ENCODE peak calls at places on chromosome 3, in seven cellular contexts. C is K562, N is ovary, U is MM.1S, K is OCI-LY7, Z is endothelial cell of umbilical vein, L is breast epithelium. W is an unnamed sample.

GRCh38 chr3:54213910-54214309 is 91.6 kb downstream of the CACNA2D3 start:
- DNase-seq in K (no peak), Z (no peak), C (no peak), U (no peak), N (no peak), L (no peak), W (no peak)

GRCh38 chr3:4593014-4593413 is 99.9 kb downstream of the ITPR1 start:
- DNase-seq in C (no peak), N (no peak), K (no peak), L (no peak), U (no peak), Z (no peak), W (no peak)

GRCh38 chr3:52487788-52488691 is 7.1 kb upstream of the STAB1 start:
- DNase-seq in U (no peak), K (no peak), N (no peak), Z (no peak), L (no peak), C (no peak), W (no peak)

GRCh38 chr3:144380832-144381231 is 409.2 kb downstream of the DIPK2A start:
- DNase-seq in N (no peak), L (no peak), C (no peak), K (no peak), Z (no peak), U (no peak), W (no peak)

GRCh38 chr3:23116041-23116440 is 87.1 kb upstream of the UBE2E2 start:
- DNase-seq in L (no peak), U (no peak), N (no peak), C (no peak), Z (no peak), K (no peak), W (no peak)

GRCh38 chr3:47202542-47202941 is 38.6 kb upstream of the SETD2 start:
- DNase-seq in C (no peak), L (no peak), U (no peak), K (no peak), N (no peak), Z (no peak), W (no peak)

GRCh38 chr3:10555263-10555662 is 49.9 kb upstream of the ATP2B2 start:
- DNase-seq in U (no peak), L (no peak), N (no peak), K (no peak), Z (no peak), C (no peak), W (peak)

GRCh38 chr3:139894638-139894989 is 40.4 kb upstream of the CLSTN2 start:
- DNase-seq in N (peak), Z (no peak), L (no peak), C (no peak), U (no peak), K (no peak), W (no peak)

GRCh38 chr3:172525116-172525613 is 1.9 kb upstream of the TNFSF10 start:
- DNase-seq in Z (no peak), K (no peak), C (no peak), U (no peak), N (no peak), L (no peak), W (no peak)

GRCh38 chr3:172524611-172525010 is 1.4 kb upstream of the TNFSF10 start:
- DNase-seq in Z (no peak), K (no peak), U (no peak), L (no peak), C (no peak), N (no peak), W (no peak)

GRCh38 chr3:172530566-172530965 is 7.3 kb upstream of the TNFSF10 start:
- DNase-seq in N (no peak), U (no peak), L (no peak), K (no peak), Z (peak), C (no peak), W (no peak)

GRCh38 chr3:172528677-172529076 is 5.4 kb upstream of the TNFSF10 start:
- DNase-seq in K (no peak), C (no peak), Z (no peak), L (no peak), U (no peak), N (no peak), W (no peak)

DNA sequence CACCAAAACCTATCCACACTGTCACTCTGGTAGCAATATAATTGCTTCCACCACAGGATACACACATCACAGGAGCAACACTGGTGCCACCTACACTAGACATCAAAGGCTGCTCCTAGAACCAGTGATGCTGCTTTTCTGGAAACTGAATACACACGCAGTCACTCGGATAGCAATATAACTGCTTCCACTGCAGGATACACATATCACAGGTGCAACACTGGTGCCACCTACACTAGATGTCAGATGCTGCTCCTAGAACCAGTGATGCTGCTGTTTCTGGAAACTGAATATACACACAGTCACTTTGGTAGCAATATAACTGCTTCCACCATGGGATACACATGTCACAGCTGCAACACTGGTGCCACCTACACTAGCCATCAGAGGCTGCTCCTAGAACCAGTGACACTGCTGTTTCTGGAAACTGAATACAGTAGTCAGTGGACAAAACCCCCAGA is 6.9 kb upstream of the TNFSF10 start:
- DNase-seq in Z (no peak), K (no peak), C (no peak), N (no peak), L (no peak), U (no peak), W (no peak)
- TF ChIP-seq CTCF in Z (no peak), K (no peak), C (no peak), N (no peak), L (no peak), U (no peak), W (no peak)

DNA sequence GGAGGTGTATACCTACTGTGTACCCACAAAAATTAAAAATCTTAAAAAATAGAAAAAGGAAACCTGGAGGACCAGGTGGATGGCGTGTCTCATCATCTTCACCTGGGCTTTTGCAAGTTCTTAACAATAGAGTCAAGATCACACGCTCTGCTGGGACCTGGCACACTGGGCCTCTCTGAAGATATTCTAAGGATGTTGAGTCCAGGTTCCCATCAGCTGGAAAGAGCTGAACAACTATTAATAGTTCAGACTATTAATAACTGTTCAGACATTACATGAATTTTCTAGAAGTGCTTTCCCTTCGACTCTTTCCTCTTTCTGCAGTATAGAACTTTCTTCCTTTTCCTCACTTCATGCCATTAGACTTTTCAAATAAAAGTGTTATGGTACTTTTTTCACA is 320.2 kb upstream of the IL12A start:
- DNase-seq in N (no peak), U (no peak), Z (no peak), C (no peak), K (no peak), L (no peak), W (no peak)
- H3K27ac ChIP-seq in N (no peak), U (no peak), Z (no peak), C (no peak), K (no peak), L (no peak), W (no peak)

GRCh38 chr3:38297947-38298711 is 16.0 kb downstream of the SLC22A14 start:
- DNase-seq in C (no peak), N (no peak), K (peak), U (peak), L (no peak), Z (peak), W (no peak)
- TF ChIP-seq CTCF in C (peak), N (no peak), K (peak), U (peak), L (no peak), Z (peak), W (peak)

GRCh38 chr3:138344754-138345153 is 3.6 kb upstream of the MRAS start:
- DNase-seq in C (no peak), N (no peak), K (no peak), L (no peak), Z (no peak), U (no peak), W (no peak)
- H3K27ac ChIP-seq in C (no peak), N (no peak), K (no peak), L (no peak), Z (no peak), U (no peak), W (no peak)

GRCh38 chr3:114711321-114711891 is 417.6 kb downstream of the TIGIT start:
- DNase-seq in L (no peak), C (no peak), Z (no peak), K (no peak), N (no peak), U (no peak), W (no peak)
- TF ChIP-seq CTCF in L (no peak), C (no peak), Z (no peak), K (no peak), N (no peak), U (no peak), W (no peak)

GRCh38 chr3:155891341-155891740 is 20.9 kb downstream of the GMPS start:
- DNase-seq in L (no peak), K (no peak), U (no peak), Z (no peak), C (no peak), N (no peak), W (no peak)

GRCh38 chr3:155890671-155891190 is 20.3 kb downstream of the GMPS start:
- DNase-seq in L (no peak), K (no peak), N (no peak), U (no peak), Z (peak), C (peak), W (no peak)

GRCh38 chr3:155889212-155889611 is 18.8 kb downstream of the GMPS start:
- DNase-seq in Z (no peak), L (no peak), C (peak), N (no peak), K (no peak), U (no peak), W (no peak)

GRCh38 chr3:155886915-155887314 is 16.5 kb downstream of the GMPS start:
- DNase-seq in L (no peak), U (no peak), K (no peak), C (no peak), N (no peak), Z (no peak), W (no peak)

DNA sequence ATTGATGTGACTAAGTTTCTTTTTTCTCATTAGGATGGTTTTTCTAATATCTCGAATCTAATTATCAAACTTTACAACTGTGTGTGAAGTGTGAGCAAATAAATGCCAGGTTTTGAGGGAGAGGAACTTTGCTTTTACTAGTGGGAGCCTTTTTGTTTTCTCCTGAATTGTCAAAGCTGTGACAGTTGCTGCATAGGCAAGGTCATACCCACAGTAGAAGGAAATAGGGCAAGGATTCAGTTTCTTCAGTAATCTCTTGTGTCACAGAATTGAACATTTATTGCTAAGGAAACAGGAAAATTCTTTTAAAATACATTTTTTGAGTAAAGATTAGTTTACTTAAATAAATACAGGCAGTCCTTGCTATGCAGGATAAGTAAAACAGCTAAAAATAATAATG is 19.5 kb downstream of the GMPS start:
- DNase-seq in Z (peak), U (no peak), N (no peak), C (no peak), K (no peak), L (no peak), W (no peak)
- H3K27ac ChIP-seq in Z (no peak), U (no peak), N (no peak), C (peak), K (no peak), L (no peak), W (no peak)

GRCh38 chr3:129429597-129429996 is 1.2 kb upstream of the EFCAB12 start:
- DNase-seq in K (no peak), C (no peak), L (no peak), U (no peak), Z (no peak), N (no peak), W (peak)

GRCh38 chr3:129428020-129428381 is 435 bp downstream of the EFCAB12 start:
- DNase-seq in U (no peak), N (no peak), K (no peak), L (no peak), Z (no peak), C (no peak), W (no peak)

GRCh38 chr3:129429080-129429451 is 630 bp upstream of the EFCAB12 start:
- DNase-seq in C (no peak), L (no peak), Z (no peak), U (no peak), K (no peak), N (no peak), W (no peak)

GRCh38 chr3:129425619-129426018 is 2.8 kb downstream of the EFCAB12 start:
- DNase-seq in Z (no peak), N (no peak), C (no peak), L (no peak), K (no peak), U (no peak), W (no peak)

GRCh38 chr3:129428382-129429079 is at the start of gene EFCAB12:
- DNase-seq in K (peak), U (peak), C (peak), Z (peak), N (peak), L (peak), W (peak)
- TF ChIP-seq CTCF in K (no peak), U (no peak), C (no peak), Z (no peak), N (no peak), L (no peak), W (no peak)

GRCh38 chr3:50345008-50345407 is 524 bp downstream of the ZMYND10 start:
- DNase-seq in K (no peak), U (no peak), L (no peak), N (no peak), C (no peak), Z (no peak), W (no peak)

GRCh38 chr3:50345586-50345985 is at the start of gene ZMYND10:
- DNase-seq in C (peak), U (peak), N (no peak), K (peak), L (peak), Z (no peak), W (peak)

GRCh38 chr3:50350213-50350526 is 405 bp downstream of the NPRL2 start:
- DNase-seq in K (no peak), N (no peak), C (no peak), L (no peak), U (no peak), Z (no peak), W (no peak)

GRCh38 chr3:50350527-50351317 is at the start of the genes CYB561D2 and NPRL2:
- DNase-seq in N (peak), Z (peak), U (peak), C (peak), L (peak), K (peak), W (peak)

DNA sequence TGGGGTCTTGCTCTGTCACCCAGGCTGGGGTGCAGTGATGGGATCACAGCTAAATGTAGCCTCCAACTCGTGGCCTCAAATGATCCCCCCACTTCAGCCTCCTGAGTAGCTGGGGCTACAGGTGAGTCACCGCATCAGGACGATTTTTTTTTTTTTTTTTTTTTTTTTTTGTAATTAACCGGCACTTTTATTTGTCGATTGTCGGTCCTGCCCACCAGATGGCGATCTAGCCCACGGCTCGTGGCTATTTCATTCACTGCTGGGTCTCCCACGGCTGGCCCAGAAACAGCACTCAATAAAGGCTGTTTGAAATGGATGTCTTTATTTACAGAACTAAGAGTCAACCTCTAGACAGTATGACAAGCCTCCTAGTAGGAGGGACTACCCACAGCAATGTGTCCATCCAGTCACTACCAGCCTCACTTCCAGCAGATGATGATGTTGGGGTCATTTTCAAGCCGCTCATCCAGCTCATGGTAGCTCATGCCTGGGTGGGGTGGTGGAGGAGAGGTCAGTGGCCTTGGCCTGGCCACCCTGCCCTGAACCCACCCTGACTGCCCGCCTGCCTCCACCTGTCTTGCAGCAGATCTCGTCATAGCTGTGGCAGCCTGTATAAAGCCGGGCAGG is 1.8 kb upstream of the ZMYND10 start:
- DNase-seq in C (peak), N (peak), L (peak), U (peak), Z (peak), K (peak), W (peak)
- H3K27ac ChIP-seq in C (no peak), N (no peak), L (no peak), U (no peak), Z (no peak), K (no peak), W (no peak)

GRCh38 chr3:135621184-135621931 is 344.2 kb upstream of the PPP2R3A start:
- DNase-seq in K (no peak), C (no peak), U (no peak), L (no peak), N (no peak), Z (no peak), W (peak)
- TF ChIP-seq CTCF in K (no peak), C (no peak), U (no peak), L (no peak), N (no peak), Z (no peak), W (peak)

DNA sequence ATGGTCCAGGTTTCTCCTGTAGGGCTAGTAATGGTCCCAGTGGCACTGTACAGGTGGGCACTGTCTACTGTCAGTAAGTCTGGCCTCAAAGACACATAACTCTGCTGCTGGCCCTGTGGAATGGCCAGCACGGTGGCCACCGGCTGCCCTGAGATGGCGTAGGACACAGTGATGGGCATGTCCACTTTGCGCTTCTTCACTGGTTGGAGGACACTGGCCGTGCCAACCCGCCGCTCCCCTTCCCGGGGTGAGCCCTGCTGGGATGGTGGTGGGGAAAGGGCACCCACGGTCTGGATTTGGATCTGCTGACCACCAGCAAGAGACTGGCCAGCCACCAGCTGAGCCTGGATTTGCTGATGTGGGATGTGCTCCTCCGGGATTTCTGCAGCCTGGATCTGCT is 28.1 kb upstream of the IMPDH2 start:
- DNase-seq in L (no peak), Z (no peak), C (no peak), N (no peak), U (no peak), K (no peak), W (no peak)
- H3K27ac ChIP-seq in L (no peak), Z (no peak), C (no peak), N (no peak), U (no peak), K (no peak), W (no peak)

W was measured in endodermal cell.